ENCODE peak calls at places on chromosomes 13 and 19, in six cellular contexts. One of them, this sample, is unnamed.

GRCh38 chr13:28636677-28637317 is 22.1 kb upstream of the POMP start:
- DNase-seq in ovary: no peak
- DNase-seq in endothelial cell of umbilical vein: peak
- DNase-seq in tibial nerve: peak
- DNase-seq in gastrocnemius medialis: no peak
- DNase-seq in Peyer's patch: no peak
- DNase-seq in this sample: peak

GRCh38 chr13:24905242-24905641 is 141.3 kb downstream of the RNF17 start:
- DNase-seq in tibial nerve: no peak
- DNase-seq in gastrocnemius medialis: no peak
- DNase-seq in endothelial cell of umbilical vein: no peak
- DNase-seq in ovary: no peak
- DNase-seq in Peyer's patch: no peak
- DNase-seq in this sample: no peak

GRCh38 chr13:44908266-44908665 is 81.0 kb downstream of the NUFIP1 start:
- DNase-seq in endothelial cell of umbilical vein: no peak
- DNase-seq in ovary: no peak
- DNase-seq in gastrocnemius medialis: no peak
- DNase-seq in tibial nerve: no peak
- DNase-seq in Peyer's patch: no peak
- DNase-seq in this sample: no peak

GRCh38 chr19:41427647-41428480 is 690 bp upstream of the B3GNT8 start:
- DNase-seq in endothelial cell of umbilical vein: peak
- DNase-seq in ovary: no peak
- DNase-seq in gastrocnemius medialis: no peak
- DNase-seq in tibial nerve: peak
- DNase-seq in Peyer's patch: peak
- DNase-seq in this sample: peak

GRCh38 chr13:23506821-23507210 is 63.4 kb upstream of the TNFRSF19 start:
- DNase-seq in endothelial cell of umbilical vein: no peak
- DNase-seq in gastrocnemius medialis: no peak
- DNase-seq in ovary: no peak
- DNase-seq in Peyer's patch: no peak
- DNase-seq in tibial nerve: no peak
- DNase-seq in this sample: no peak

GRCh38 chr13:25902946-25903345 is 148.9 kb downstream of the SHISA2 start:
- DNase-seq in Peyer's patch: no peak
- DNase-seq in endothelial cell of umbilical vein: no peak
- DNase-seq in tibial nerve: no peak
- DNase-seq in ovary: no peak
- DNase-seq in gastrocnemius medialis: no peak
- DNase-seq in this sample: no peak

GRCh38 chr19:28027116-28027515 is 1185.8 kb downstream of the UQCRFS1 start:
- DNase-seq in endothelial cell of umbilical vein: no peak
- DNase-seq in gastrocnemius medialis: no peak
- DNase-seq in Peyer's patch: no peak
- DNase-seq in ovary: no peak
- DNase-seq in tibial nerve: no peak
- DNase-seq in this sample: no peak

GRCh38 chr13:108276060-108276459 is 6.5 kb downstream of the TNFSF13B start:
- DNase-seq in Peyer's patch: no peak
- DNase-seq in tibial nerve: peak
- DNase-seq in gastrocnemius medialis: no peak
- DNase-seq in endothelial cell of umbilical vein: no peak
- DNase-seq in ovary: peak
- DNase-seq in this sample: no peak

GRCh38 chr13:110014719-110015118 is 228.3 kb upstream of the IRS2 start:
- DNase-seq in Peyer's patch: no peak
- DNase-seq in endothelial cell of umbilical vein: no peak
- DNase-seq in tibial nerve: no peak
- DNase-seq in ovary: no peak
- DNase-seq in gastrocnemius medialis: no peak
- DNase-seq in this sample: no peak

GRCh38 chr19:8663920-8664670 is 33.7 kb downstream of the NFILZ start:
- DNase-seq in Peyer's patch: no peak
- DNase-seq in endothelial cell of umbilical vein: no peak
- DNase-seq in tibial nerve: no peak
- DNase-seq in gastrocnemius medialis: no peak
- DNase-seq in ovary: no peak
- DNase-seq in this sample: no peak

GRCh38 chr19:17004386-17004785 is 22.2 kb downstream of the CPAMD8 start:
- DNase-seq in tibial nerve: no peak
- DNase-seq in ovary: no peak
- DNase-seq in gastrocnemius medialis: no peak
- DNase-seq in endothelial cell of umbilical vein: no peak
- DNase-seq in Peyer's patch: no peak
- DNase-seq in this sample: no peak

GRCh38 chr13:72384879-72385278 is 342.6 kb downstream of the MZT1 start:
- DNase-seq in endothelial cell of umbilical vein: no peak
- DNase-seq in tibial nerve: peak
- DNase-seq in Peyer's patch: no peak
- DNase-seq in ovary: no peak
- DNase-seq in gastrocnemius medialis: no peak
- DNase-seq in this sample: no peak

GRCh38 chr13:57629821-57630235 is 1.7 kb upstream of the PCDH17 start:
- DNase-seq in gastrocnemius medialis: no peak
- DNase-seq in tibial nerve: peak
- DNase-seq in Peyer's patch: peak
- DNase-seq in endothelial cell of umbilical vein: peak
- DNase-seq in ovary: no peak
- DNase-seq in this sample: peak

GRCh38 chr13:26425439-26426358 is 131.8 kb upstream of the WASF3 start:
- DNase-seq in gastrocnemius medialis: no peak
- DNase-seq in endothelial cell of umbilical vein: no peak
- DNase-seq in tibial nerve: no peak
- DNase-seq in Peyer's patch: no peak
- DNase-seq in ovary: no peak
- DNase-seq in this sample: no peak

GRCh38 chr13:97515643-97516042 is 81.7 kb downstream of the RAP2A start:
- DNase-seq in tibial nerve: no peak
- DNase-seq in endothelial cell of umbilical vein: no peak
- DNase-seq in ovary: no peak
- DNase-seq in gastrocnemius medialis: no peak
- DNase-seq in Peyer's patch: no peak
- DNase-seq in this sample: no peak

GRCh38 chr13:71712988-71713653 is 153.9 kb downstream of the DACH1 start:
- DNase-seq in gastrocnemius medialis: no peak
- DNase-seq in endothelial cell of umbilical vein: peak
- DNase-seq in tibial nerve: no peak
- DNase-seq in Peyer's patch: peak
- DNase-seq in ovary: no peak
- DNase-seq in this sample: no peak

GRCh38 chr13:114140909-114141255 is 8.5 kb upstream of the RASA3 start:
- DNase-seq in gastrocnemius medialis: no peak
- DNase-seq in ovary: no peak
- DNase-seq in endothelial cell of umbilical vein: no peak
- DNase-seq in tibial nerve: no peak
- DNase-seq in Peyer's patch: peak
- DNase-seq in this sample: no peak

GRCh38 chr19:38809592-38810252 is 3.0 kb downstream of the LGALS4 start:
- DNase-seq in gastrocnemius medialis: no peak
- DNase-seq in ovary: no peak
- DNase-seq in Peyer's patch: no peak
- DNase-seq in tibial nerve: no peak
- DNase-seq in endothelial cell of umbilical vein: no peak
- DNase-seq in this sample: no peak

GRCh38 chr19:17611462-17612244 is 56.2 kb downstream of the COLGALT1 start:
- DNase-seq in endothelial cell of umbilical vein: no peak
- DNase-seq in tibial nerve: no peak
- DNase-seq in Peyer's patch: no peak
- DNase-seq in ovary: no peak
- DNase-seq in gastrocnemius medialis: no peak
- DNase-seq in this sample: no peak

DNA sequence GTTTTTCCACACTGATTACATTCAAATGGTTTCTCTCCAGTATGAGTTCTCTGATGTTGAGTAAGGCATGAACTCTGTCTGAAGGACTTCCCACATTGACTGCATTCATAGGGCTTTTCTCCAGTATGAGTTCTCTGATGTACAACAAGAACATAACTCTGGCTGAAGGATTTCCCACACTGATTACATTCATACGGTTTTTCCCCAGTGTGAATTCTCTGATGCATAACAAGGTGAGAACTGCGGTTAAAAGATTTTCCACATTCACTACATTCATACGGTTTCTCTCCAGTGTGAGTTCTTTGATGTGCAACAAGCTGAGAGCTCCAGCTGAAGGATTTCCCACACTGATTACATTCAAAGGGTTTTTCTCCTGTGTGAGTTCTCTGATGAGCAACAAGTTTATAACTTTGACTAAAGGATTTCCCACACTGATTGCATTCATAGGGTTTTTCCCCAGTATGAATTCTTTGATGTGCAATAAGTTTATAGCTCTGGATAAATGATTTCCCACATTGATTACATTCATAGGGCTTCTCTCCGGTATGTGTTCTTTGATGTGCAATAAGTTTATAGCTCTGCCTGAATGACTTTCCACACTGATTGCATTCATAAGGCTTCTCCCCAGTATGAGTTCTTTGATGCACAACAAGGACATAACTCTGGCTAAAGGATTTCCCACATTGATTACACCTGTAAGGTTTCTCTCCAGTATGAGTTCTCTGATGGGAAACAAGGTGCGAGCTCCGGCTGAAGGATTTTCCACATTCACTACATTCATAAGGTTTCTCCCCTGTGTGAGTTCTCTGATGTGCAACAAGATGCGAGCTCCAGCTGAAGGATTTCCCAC is 23.5 kb downstream of the ZNF180 start:
- DNase-seq in endothelial cell of umbilical vein: peak
- DNase-seq in tibial nerve: no peak
- DNase-seq in gastrocnemius medialis: no peak
- DNase-seq in Peyer's patch: no peak
- DNase-seq in ovary: no peak
- DNase-seq in this sample: peak
- TF ChIP-seq POLR2A in endothelial cell of umbilical vein: no peak
- TF ChIP-seq POLR2A in tibial nerve: no peak
- TF ChIP-seq POLR2A in gastrocnemius medialis: no peak
- TF ChIP-seq POLR2A in Peyer's patch: no peak
- TF ChIP-seq POLR2A in ovary: no peak
- TF ChIP-seq POLR2A in this sample: no peak

GRCh38 chr13:101152184-101152583 is 264.1 kb downstream of the NALCN start:
- DNase-seq in ovary: no peak
- DNase-seq in tibial nerve: no peak
- DNase-seq in Peyer's patch: no peak
- DNase-seq in endothelial cell of umbilical vein: no peak
- DNase-seq in gastrocnemius medialis: no peak
- DNase-seq in this sample: no peak

GRCh38 chr13:101150998-101151397 is 265.3 kb downstream of the NALCN start:
- DNase-seq in Peyer's patch: no peak
- DNase-seq in tibial nerve: peak
- DNase-seq in gastrocnemius medialis: no peak
- DNase-seq in endothelial cell of umbilical vein: peak
- DNase-seq in ovary: no peak
- DNase-seq in this sample: no peak

GRCh38 chr13:101144808-101145419 is 271.4 kb downstream of the NALCN start:
- DNase-seq in gastrocnemius medialis: no peak
- DNase-seq in endothelial cell of umbilical vein: peak
- DNase-seq in tibial nerve: no peak
- DNase-seq in Peyer's patch: no peak
- DNase-seq in ovary: no peak
- DNase-seq in this sample: peak

GRCh38 chr13:101146101-101146898 is 270.0 kb downstream of the NALCN start:
- DNase-seq in Peyer's patch: no peak
- DNase-seq in ovary: no peak
- DNase-seq in endothelial cell of umbilical vein: no peak
- DNase-seq in gastrocnemius medialis: no peak
- DNase-seq in tibial nerve: no peak
- DNase-seq in this sample: no peak

GRCh38 chr13:101149735-101150380 is 266.4 kb downstream of the NALCN start:
- DNase-seq in Peyer's patch: no peak
- DNase-seq in tibial nerve: no peak
- DNase-seq in endothelial cell of umbilical vein: peak
- DNase-seq in gastrocnemius medialis: no peak
- DNase-seq in ovary: no peak
- DNase-seq in this sample: no peak
- TF ChIP-seq POLR2A in Peyer's patch: no peak
- TF ChIP-seq POLR2A in tibial nerve: no peak
- TF ChIP-seq POLR2A in endothelial cell of umbilical vein: no peak
- TF ChIP-seq POLR2A in gastrocnemius medialis: no peak
- TF ChIP-seq POLR2A in ovary: no peak
- TF ChIP-seq POLR2A in this sample: no peak

GRCh38 chr13:49444517-49445395 is 682 bp downstream of the SETDB2 start:
- DNase-seq in ovary: no peak
- DNase-seq in tibial nerve: peak
- DNase-seq in gastrocnemius medialis: peak
- DNase-seq in endothelial cell of umbilical vein: no peak
- DNase-seq in Peyer's patch: no peak
- DNase-seq in this sample: peak

GRCh38 chr13:49450105-49450819 is 6.2 kb downstream of the SETDB2 start:
- DNase-seq in gastrocnemius medialis: no peak
- DNase-seq in Peyer's patch: no peak
- DNase-seq in endothelial cell of umbilical vein: no peak
- DNase-seq in ovary: no peak
- DNase-seq in tibial nerve: no peak
- DNase-seq in this sample: no peak

GRCh38 chr13:49452725-49453457 is 8.8 kb downstream of the SETDB2 start:
- DNase-seq in gastrocnemius medialis: no peak
- DNase-seq in endothelial cell of umbilical vein: no peak
- DNase-seq in tibial nerve: no peak
- DNase-seq in Peyer's patch: no peak
- DNase-seq in ovary: no peak
- DNase-seq in this sample: no peak

GRCh38 chr13:49446473-49446872 is 2.4 kb downstream of the SETDB2 start:
- DNase-seq in gastrocnemius medialis: no peak
- DNase-seq in endothelial cell of umbilical vein: no peak
- DNase-seq in Peyer's patch: no peak
- DNase-seq in tibial nerve: no peak
- DNase-seq in ovary: no peak
- DNase-seq in this sample: no peak

GRCh38 chr13:49448753-49449152 is 4.7 kb downstream of the SETDB2 start:
- DNase-seq in tibial nerve: no peak
- DNase-seq in endothelial cell of umbilical vein: no peak
- DNase-seq in ovary: no peak
- DNase-seq in Peyer's patch: no peak
- DNase-seq in gastrocnemius medialis: no peak
- DNase-seq in this sample: no peak
- TF ChIP-seq POLR2A in tibial nerve: no peak
- TF ChIP-seq POLR2A in endothelial cell of umbilical vein: no peak
- TF ChIP-seq POLR2A in ovary: no peak
- TF ChIP-seq POLR2A in Peyer's patch: no peak
- TF ChIP-seq POLR2A in gastrocnemius medialis: no peak
- TF ChIP-seq POLR2A in this sample: no peak

GRCh38 chr13:94967183-94968039 is 255.1 kb upstream of the SOX21 start:
- DNase-seq in ovary: no peak
- DNase-seq in tibial nerve: no peak
- DNase-seq in Peyer's patch: peak
- DNase-seq in gastrocnemius medialis: no peak
- DNase-seq in endothelial cell of umbilical vein: peak
- DNase-seq in this sample: peak
- TF ChIP-seq POLR2A in ovary: no peak
- TF ChIP-seq POLR2A in tibial nerve: no peak
- TF ChIP-seq POLR2A in Peyer's patch: no peak
- TF ChIP-seq POLR2A in gastrocnemius medialis: no peak
- TF ChIP-seq POLR2A in endothelial cell of umbilical vein: no peak
- TF ChIP-seq POLR2A in this sample: no peak

GRCh38 chr19:676343-677105 is at the start of gene FSTL3:
- DNase-seq in Peyer's patch: no peak
- DNase-seq in tibial nerve: no peak
- DNase-seq in endothelial cell of umbilical vein: no peak
- DNase-seq in gastrocnemius medialis: no peak
- DNase-seq in ovary: no peak
- DNase-seq in this sample: no peak
- TF ChIP-seq POLR2A in Peyer's patch: no peak
- TF ChIP-seq POLR2A in tibial nerve: peak
- TF ChIP-seq POLR2A in endothelial cell of umbilical vein: peak
- TF ChIP-seq POLR2A in gastrocnemius medialis: no peak
- TF ChIP-seq POLR2A in ovary: peak
- TF ChIP-seq POLR2A in this sample: no peak